ENCODE peak calls at places on chromosome 17, in seven cellular contexts. Y is GM10248; X is PC-3; V is A549; O is H9; S is uterus; Z is activated CD8-positive, alpha-beta T cell treated with anti-CD3 and anti-CD28 coated beads for 36 hours. E is an unnamed sample.

GRCh38 chr17:54172654-54173316 is 350.1 kb downstream of the KIF2B start:
- DNase-seq in Y (no peak), X (peak; percentile 60), V (peak; percentile 5), O (peak; percentile 47), S (no peak), Z (peak; percentile 24), E (no peak)

GRCh38 chr17:28948873-28949184 is 2.5 kb downstream of the PHF12 start:
- DNase-seq in Y (no peak), X (no peak), V (peak; percentile 46), O (peak; percentile 74), S (no peak), Z (no peak), E (no peak)

GRCh38 chr17:15414502-15415348 is 52.7 kb downstream of the CDRT4 start:
- DNase-seq in Y (no peak), X (no peak), V (no peak), O (no peak), S (no peak), Z (no peak), E (no peak)

GRCh38 chr17:70776446-70776845 is 607.1 kb downstream of the KCNJ2 start:
- DNase-seq in Y (no peak), X (no peak), V (no peak), O (no peak), S (no peak), Z (no peak), E (no peak)

GRCh38 chr17:4559851-4560820 is at the start of gene GGT6:
- DNase-seq in Y (no peak), X (no peak), V (no peak), O (no peak), S (no peak), Z (no peak), E (no peak)

GRCh38 chr17:19482571-19482970 is 51.1 kb upstream of the SLC47A1 start:
- DNase-seq in Y (no peak), X (peak; percentile 63), V (no peak), O (no peak), S (no peak), Z (no peak), E (no peak)

GRCh38 chr17:35315283-35315682 is 58.1 kb downstream of the SLFN11 start:
- DNase-seq in Y (no peak), X (peak; percentile 86), V (no peak), O (no peak), S (no peak), Z (no peak), E (no peak)

GRCh38 chr17:51869387-51869786 is 289.1 kb downstream of the CA10 start:
- DNase-seq in Y (no peak), X (peak; percentile 64), V (no peak), O (peak; percentile 54), S (no peak), Z (peak; percentile 18), E (peak; percentile 6)

GRCh38 chr17:14202388-14203166 is 34.1 kb downstream of the CDRT15 start:
- DNase-seq in Y (no peak), X (no peak), V (no peak), O (no peak), S (no peak), Z (no peak), E (no peak)

GRCh38 chr17:14204546-14204945 is 32.1 kb downstream of the CDRT15 start:
- DNase-seq in Y (no peak), X (no peak), V (no peak), O (no peak), S (no peak), Z (no peak), E (no peak)

GRCh38 chr17:14204084-14204483 is 32.6 kb downstream of the CDRT15 start:
- DNase-seq in Y (no peak), X (no peak), V (no peak), O (no peak), S (no peak), Z (no peak), E (no peak)

GRCh38 chr17:14201595-14201994 is 35.1 kb downstream of the CDRT15 start:
- DNase-seq in Y (no peak), X (no peak), V (no peak), O (no peak), S (no peak), Z (peak; percentile 69), E (no peak)

GRCh38 chr17:14203392-14203791 is 33.3 kb downstream of the CDRT15 start:
- DNase-seq in Y (no peak), X (peak; percentile 26), V (no peak), O (no peak), S (no peak), Z (peak; percentile 44), E (no peak)
- TF ChIP-seq CTCF in Y (peak; percentile 10), X (peak; percentile 52), V (peak; percentile 6), O (peak; percentile 60), S (no peak), Z (peak; percentile 28), E (no peak)

GRCh38 chr17:77893144-77894044 is 65.1 kb upstream of the TNRC6C start:
- DNase-seq in Y (no peak), X (no peak), V (no peak), O (no peak), S (no peak), Z (no peak), E (no peak)

GRCh38 chr17:77894126-77894956 is 64.2 kb upstream of the TNRC6C start:
- DNase-seq in Y (no peak), X (no peak), V (no peak), O (no peak), S (no peak), Z (no peak), E (no peak)

GRCh38 chr17:77891602-77892001 is 66.9 kb upstream of the TNRC6C start:
- DNase-seq in Y (no peak), X (no peak), V (no peak), O (peak; percentile 32), S (no peak), Z (no peak), E (no peak)

GRCh38 chr17:77892031-77892430 is 66.5 kb upstream of the TNRC6C start:
- DNase-seq in Y (no peak), X (no peak), V (no peak), O (no peak), S (no peak), Z (no peak), E (no peak)

DNA sequence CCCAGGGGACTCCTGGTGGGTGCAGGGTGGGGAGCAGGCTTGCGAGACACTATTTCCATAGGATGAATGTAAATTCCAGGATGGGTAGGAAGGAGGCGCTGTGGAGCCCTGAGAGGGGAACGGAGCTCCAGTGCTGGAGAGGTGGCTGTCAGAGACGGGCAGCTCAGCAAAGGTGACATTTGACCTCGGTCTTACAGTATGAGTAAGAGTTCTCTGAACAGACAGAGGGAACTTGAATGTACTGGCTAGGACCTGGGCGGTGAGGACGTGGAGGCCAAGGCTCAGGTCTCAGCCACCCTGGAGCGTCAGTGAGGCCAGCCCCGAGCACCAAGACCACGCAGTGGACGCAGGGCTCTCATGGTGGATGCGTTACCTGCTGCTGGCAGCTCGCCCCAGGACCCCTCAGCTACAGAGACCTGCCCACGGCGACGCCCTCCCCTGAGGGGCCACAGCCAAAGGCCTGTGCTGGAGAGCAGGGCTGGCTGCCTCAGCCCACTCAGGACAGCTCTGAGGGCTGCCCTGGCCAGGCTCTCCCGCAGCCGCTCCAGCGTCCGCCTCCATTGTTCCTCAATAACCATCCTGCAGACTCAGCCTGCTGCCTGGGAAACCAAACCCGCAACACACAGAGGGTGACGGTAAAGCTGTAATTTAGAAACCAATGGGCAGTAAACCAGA is 65.9 kb upstream of the TNRC6C start:
- DNase-seq in Y (no peak), X (peak; percentile 18), V (no peak), O (peak; percentile 89), S (no peak), Z (peak; percentile 40), E (no peak)
- TF ChIP-seq CTCF in Y (no peak), X (peak; percentile 65), V (peak; percentile 43), O (peak; percentile 89), S (no peak), Z (peak; percentile 22), E (no peak)

DNA sequence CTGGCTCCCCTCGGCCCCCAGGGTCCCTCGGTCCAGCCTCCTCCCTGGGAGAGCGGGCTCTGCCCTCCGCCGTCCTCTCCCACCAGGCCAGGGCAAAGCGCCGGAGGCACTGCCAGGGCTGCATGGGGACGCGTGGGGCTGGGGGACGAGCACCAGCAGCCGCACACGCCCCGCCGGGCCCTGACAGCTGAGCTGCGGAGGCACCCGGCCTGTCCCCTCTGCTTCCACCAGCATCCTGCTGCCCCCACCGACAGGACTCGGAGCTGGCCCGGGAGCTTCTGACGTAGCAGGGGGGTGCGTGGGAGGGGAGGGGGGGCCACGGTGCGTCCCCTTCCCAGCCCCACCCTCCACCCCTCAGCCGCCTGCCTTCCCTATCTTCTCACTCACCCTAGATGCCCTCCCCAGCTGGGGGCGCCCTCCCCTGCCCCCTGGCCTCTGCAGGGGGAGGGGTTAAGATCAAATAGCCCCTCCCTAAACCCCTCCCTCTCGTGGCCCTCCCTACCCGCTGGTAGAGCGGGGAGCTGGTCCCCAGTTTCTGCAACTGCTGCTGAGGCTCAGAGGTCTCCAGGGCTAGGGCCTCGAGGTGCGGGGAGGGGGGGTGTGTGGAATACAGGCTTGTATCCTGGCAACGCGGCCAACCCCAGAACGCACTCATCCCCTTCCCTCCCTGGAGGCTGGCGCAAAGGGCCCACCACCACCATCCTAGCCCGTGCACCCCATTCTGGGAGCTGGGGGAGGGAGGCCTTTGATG is 1.1 kb downstream of the SRCIN1 start:
- DNase-seq in Y (peak; percentile 64), X (no peak), V (peak; percentile 52), O (peak; percentile 83), S (no peak), Z (peak; percentile 58), E (peak; percentile 73)
- TF ChIP-seq CTCF in Y (no peak), X (no peak), V (peak; percentile 40), O (peak; percentile 70), S (no peak), Z (no peak), E (no peak)

GRCh38 chr17:82063424-82064415 is 1.9 kb downstream of the DUS1L start:
- DNase-seq in Y (no peak), X (no peak), V (no peak), O (no peak), S (no peak), Z (no peak), E (no peak)

GRCh38 chr17:82060614-82061013 is 5.0 kb downstream of the DUS1L start:
- DNase-seq in Y (no peak), X (no peak), V (no peak), O (no peak), S (no peak), Z (no peak), E (no peak)

GRCh38 chr17:82061047-82061925 is 4.3 kb downstream of the DUS1L start:
- DNase-seq in Y (no peak), X (no peak), V (no peak), O (no peak), S (no peak), Z (no peak), E (no peak)

GRCh38 chr17:82062984-82063368 is 2.6 kb downstream of the DUS1L start:
- DNase-seq in Y (no peak), X (no peak), V (no peak), O (no peak), S (no peak), Z (no peak), E (no peak)

DNA sequence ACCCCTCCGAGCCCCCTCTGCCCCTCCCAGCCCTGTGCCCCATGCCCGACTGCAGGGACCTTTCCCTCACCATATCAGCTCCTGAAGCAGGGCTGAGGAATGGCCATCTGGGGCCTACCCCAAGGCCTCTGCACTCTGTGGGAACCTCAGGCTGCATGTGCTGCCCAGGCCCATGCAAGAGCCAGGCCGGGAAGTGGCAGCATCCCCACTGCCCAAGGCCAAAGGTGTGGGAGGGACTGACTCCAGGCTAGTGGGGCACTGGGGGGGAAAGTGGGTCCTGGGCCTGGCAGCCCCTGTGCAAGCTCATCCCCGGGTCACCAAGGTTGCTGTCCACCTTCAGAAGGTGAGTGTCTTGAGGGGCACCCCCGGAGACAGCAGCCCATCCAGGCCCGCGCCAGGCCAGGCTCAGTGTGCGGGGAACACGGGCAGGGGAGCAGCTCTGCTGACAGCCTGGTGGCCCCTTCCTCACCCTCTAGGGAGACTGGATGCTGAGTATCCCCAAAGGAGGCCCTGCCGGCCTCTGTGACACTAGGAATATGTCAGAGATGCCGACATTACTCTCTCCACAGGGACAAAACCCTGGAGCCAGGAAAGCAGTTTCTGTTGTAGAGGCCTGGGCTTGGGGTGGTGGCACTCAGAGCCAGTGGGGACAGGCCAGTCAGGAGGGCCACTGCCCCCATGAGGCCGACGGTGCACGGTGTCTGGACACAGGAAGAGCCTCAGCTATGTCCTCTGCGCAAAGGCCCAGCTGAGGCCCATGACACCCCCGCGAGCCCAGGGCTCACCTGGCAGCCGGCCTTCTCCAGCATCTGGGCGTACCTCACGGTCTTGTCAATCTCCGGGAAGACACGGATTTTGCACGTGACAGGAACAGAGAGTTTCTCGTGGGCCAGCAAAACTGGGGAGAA is 3.3 kb downstream of the DUS1L start:
- DNase-seq in Y (no peak), X (no peak), V (no peak), O (no peak), S (no peak), Z (no peak), E (no peak)
- TF ChIP-seq CTCF in Y (no peak), X (peak; percentile 10), V (no peak), O (no peak), S (no peak), Z (no peak), E (no peak)

E was measured in GM20000.